ENCODE peak calls at places on chromosome 16, in seven cellular contexts. One of them, this sample, is unnamed.

GRCh38 chr16:69861276-69862030 is 89.7 kb upstream of the CLEC18A start:
- DNase-seq in AG04450: peak
- DNase-seq in tibial nerve: peak
- DNase-seq in HepG2: no peak
- DNase-seq in thoracic aorta: peak
- DNase-seq in activated T-cell treated with anti-CD3 and anti-CD28 coated beads for 24 hours: no peak
- DNase-seq in caudate nucleus: no peak
- DNase-seq in this sample: no peak

GRCh38 chr16:118857-119256 is 19.6 kb downstream of the NPRL3 start:
- DNase-seq in AG04450: no peak
- DNase-seq in tibial nerve: no peak
- DNase-seq in HepG2: no peak
- DNase-seq in thoracic aorta: no peak
- DNase-seq in activated T-cell treated with anti-CD3 and anti-CD28 coated beads for 24 hours: no peak
- DNase-seq in caudate nucleus: no peak
- DNase-seq in this sample: no peak

GRCh38 chr16:21233521-21234150 is at the start of gene ANKS4B:
- DNase-seq in AG04450: no peak
- DNase-seq in tibial nerve: no peak
- DNase-seq in HepG2: peak
- DNase-seq in thoracic aorta: no peak
- DNase-seq in activated T-cell treated with anti-CD3 and anti-CD28 coated beads for 24 hours: no peak
- DNase-seq in caudate nucleus: no peak
- DNase-seq in this sample: no peak

GRCh38 chr16:2208308-2208707 is 2.4 kb downstream of the BRICD5 start:
- DNase-seq in AG04450: no peak
- DNase-seq in tibial nerve: no peak
- DNase-seq in HepG2: no peak
- DNase-seq in thoracic aorta: no peak
- DNase-seq in activated T-cell treated with anti-CD3 and anti-CD28 coated beads for 24 hours: no peak
- DNase-seq in caudate nucleus: no peak
- DNase-seq in this sample: no peak

GRCh38 chr16:68707341-68708152 is 29.5 kb upstream of the CDH1 start:
- DNase-seq in AG04450: no peak
- DNase-seq in tibial nerve: no peak
- DNase-seq in HepG2: peak
- DNase-seq in thoracic aorta: no peak
- DNase-seq in activated T-cell treated with anti-CD3 and anti-CD28 coated beads for 24 hours: no peak
- DNase-seq in caudate nucleus: no peak
- DNase-seq in this sample: no peak

GRCh38 chr16:76681296-76681695 is 404.1 kb downstream of the CNTNAP4 start:
- DNase-seq in AG04450: no peak
- DNase-seq in tibial nerve: no peak
- DNase-seq in HepG2: no peak
- DNase-seq in thoracic aorta: no peak
- DNase-seq in activated T-cell treated with anti-CD3 and anti-CD28 coated beads for 24 hours: no peak
- DNase-seq in caudate nucleus: no peak
- DNase-seq in this sample: no peak

GRCh38 chr16:67490330-67491096 is 7.2 kb upstream of the AGRP start:
- DNase-seq in AG04450: no peak
- DNase-seq in tibial nerve: no peak
- DNase-seq in HepG2: no peak
- DNase-seq in thoracic aorta: no peak
- DNase-seq in activated T-cell treated with anti-CD3 and anti-CD28 coated beads for 24 hours: no peak
- DNase-seq in caudate nucleus: no peak
- DNase-seq in this sample: no peak

GRCh38 chr16:2597560-2597902 is 59.7 kb downstream of the PDPK1 start:
- DNase-seq in AG04450: no peak
- DNase-seq in tibial nerve: no peak
- DNase-seq in HepG2: no peak
- DNase-seq in thoracic aorta: no peak
- DNase-seq in activated T-cell treated with anti-CD3 and anti-CD28 coated beads for 24 hours: no peak
- DNase-seq in caudate nucleus: no peak
- DNase-seq in this sample: no peak

GRCh38 chr16:53546988-53547391 is 44.0 kb upstream of the AKTIP start:
- DNase-seq in AG04450: no peak
- DNase-seq in tibial nerve: no peak
- DNase-seq in HepG2: peak
- DNase-seq in thoracic aorta: no peak
- DNase-seq in activated T-cell treated with anti-CD3 and anti-CD28 coated beads for 24 hours: no peak
- DNase-seq in caudate nucleus: no peak
- DNase-seq in this sample: no peak

GRCh38 chr16:85169333-85170065 is 57.2 kb upstream of the CIBAR2 start:
- DNase-seq in AG04450: no peak
- DNase-seq in tibial nerve: no peak
- DNase-seq in HepG2: no peak
- DNase-seq in thoracic aorta: no peak
- DNase-seq in activated T-cell treated with anti-CD3 and anti-CD28 coated beads for 24 hours: no peak
- DNase-seq in caudate nucleus: no peak
- DNase-seq in this sample: no peak

GRCh38 chr16:5386989-5387388 is 289.4 kb upstream of the EEF2KMT start:
- DNase-seq in AG04450: no peak
- DNase-seq in tibial nerve: no peak
- DNase-seq in HepG2: no peak
- DNase-seq in thoracic aorta: no peak
- DNase-seq in activated T-cell treated with anti-CD3 and anti-CD28 coated beads for 24 hours: no peak
- DNase-seq in caudate nucleus: no peak
- DNase-seq in this sample: no peak

GRCh38 chr16:17230932-17231581 is 239.7 kb downstream of the XYLT1 start:
- DNase-seq in AG04450: no peak
- DNase-seq in tibial nerve: no peak
- DNase-seq in HepG2: no peak
- DNase-seq in thoracic aorta: no peak
- DNase-seq in activated T-cell treated with anti-CD3 and anti-CD28 coated beads for 24 hours: no peak
- DNase-seq in caudate nucleus: no peak
- DNase-seq in this sample: no peak

GRCh38 chr16:89357460-89357859 is 132.9 kb downstream of the ANKRD11 start:
- DNase-seq in AG04450: no peak
- DNase-seq in tibial nerve: no peak
- DNase-seq in HepG2: no peak
- DNase-seq in thoracic aorta: no peak
- DNase-seq in activated T-cell treated with anti-CD3 and anti-CD28 coated beads for 24 hours: no peak
- DNase-seq in caudate nucleus: peak
- DNase-seq in this sample: no peak

GRCh38 chr16:24681793-24682192 is 47.7 kb upstream of the TNRC6A start:
- DNase-seq in AG04450: no peak
- DNase-seq in tibial nerve: no peak
- DNase-seq in HepG2: peak
- DNase-seq in thoracic aorta: no peak
- DNase-seq in activated T-cell treated with anti-CD3 and anti-CD28 coated beads for 24 hours: no peak
- DNase-seq in caudate nucleus: no peak
- DNase-seq in this sample: no peak

GRCh38 chr16:11130978-11131665 is 124.9 kb downstream of the SOCS1 start:
- DNase-seq in AG04450: no peak
- DNase-seq in tibial nerve: no peak
- DNase-seq in HepG2: no peak
- DNase-seq in thoracic aorta: no peak
- DNase-seq in activated T-cell treated with anti-CD3 and anti-CD28 coated beads for 24 hours: no peak
- DNase-seq in caudate nucleus: no peak
- DNase-seq in this sample: no peak

GRCh38 chr16:65201446-65202010 is 79.7 kb upstream of the CDH11 start:
- DNase-seq in AG04450: no peak
- DNase-seq in tibial nerve: no peak
- DNase-seq in HepG2: no peak
- DNase-seq in thoracic aorta: no peak
- DNase-seq in activated T-cell treated with anti-CD3 and anti-CD28 coated beads for 24 hours: no peak
- DNase-seq in caudate nucleus: no peak
- DNase-seq in this sample: no peak

GRCh38 chr16:11155284-11155806 is 100.7 kb downstream of the SOCS1 start:
- DNase-seq in AG04450: peak
- DNase-seq in tibial nerve: no peak
- DNase-seq in HepG2: no peak
- DNase-seq in thoracic aorta: no peak
- DNase-seq in activated T-cell treated with anti-CD3 and anti-CD28 coated beads for 24 hours: no peak
- DNase-seq in caudate nucleus: no peak
- DNase-seq in this sample: peak

GRCh38 chr16:79042886-79043285 is 557.7 kb downstream of the MAF start:
- DNase-seq in AG04450: no peak
- DNase-seq in tibial nerve: no peak
- DNase-seq in HepG2: no peak
- DNase-seq in thoracic aorta: no peak
- DNase-seq in activated T-cell treated with anti-CD3 and anti-CD28 coated beads for 24 hours: peak
- DNase-seq in caudate nucleus: no peak
- DNase-seq in this sample: no peak

GRCh38 chr16:243348-243747 is 8.7 kb downstream of the FAM234A start:
- DNase-seq in AG04450: no peak
- DNase-seq in tibial nerve: no peak
- DNase-seq in HepG2: no peak
- DNase-seq in thoracic aorta: no peak
- DNase-seq in activated T-cell treated with anti-CD3 and anti-CD28 coated beads for 24 hours: no peak
- DNase-seq in caudate nucleus: no peak
- DNase-seq in this sample: no peak

GRCh38 chr16:86089986-86090385 is 191.0 kb downstream of the IRF8 start:
- DNase-seq in AG04450: no peak
- DNase-seq in tibial nerve: no peak
- DNase-seq in HepG2: no peak
- DNase-seq in thoracic aorta: no peak
- DNase-seq in activated T-cell treated with anti-CD3 and anti-CD28 coated beads for 24 hours: no peak
- DNase-seq in caudate nucleus: no peak
- DNase-seq in this sample: no peak

GRCh38 chr16:4840984-4841383 is 6.1 kb downstream of the GLYR1 start:
- DNase-seq in AG04450: no peak
- DNase-seq in tibial nerve: no peak
- DNase-seq in HepG2: no peak
- DNase-seq in thoracic aorta: no peak
- DNase-seq in activated T-cell treated with anti-CD3 and anti-CD28 coated beads for 24 hours: no peak
- DNase-seq in caudate nucleus: no peak
- DNase-seq in this sample: no peak

GRCh38 chr16:5502467-5502869 is 404.9 kb upstream of the EEF2KMT start:
- DNase-seq in AG04450: no peak
- DNase-seq in tibial nerve: no peak
- DNase-seq in HepG2: peak
- DNase-seq in thoracic aorta: no peak
- DNase-seq in activated T-cell treated with anti-CD3 and anti-CD28 coated beads for 24 hours: no peak
- DNase-seq in caudate nucleus: no peak
- DNase-seq in this sample: no peak

GRCh38 chr16:15041260-15042011 is 14.4 kb downstream of the NTAN1 start:
- DNase-seq in AG04450: no peak
- DNase-seq in tibial nerve: peak
- DNase-seq in HepG2: no peak
- DNase-seq in thoracic aorta: peak
- DNase-seq in activated T-cell treated with anti-CD3 and anti-CD28 coated beads for 24 hours: no peak
- DNase-seq in caudate nucleus: peak
- DNase-seq in this sample: no peak

GRCh38 chr16:47467501-47467900 is 6.4 kb downstream of the PHKB start:
- DNase-seq in AG04450: no peak
- DNase-seq in tibial nerve: no peak
- DNase-seq in HepG2: no peak
- DNase-seq in thoracic aorta: no peak
- DNase-seq in activated T-cell treated with anti-CD3 and anti-CD28 coated beads for 24 hours: no peak
- DNase-seq in caudate nucleus: no peak
- DNase-seq in this sample: no peak

GRCh38 chr16:64225696-64226095 is 896.2 kb downstream of the CDH11 start:
- DNase-seq in AG04450: no peak
- DNase-seq in tibial nerve: no peak
- DNase-seq in HepG2: no peak
- DNase-seq in thoracic aorta: no peak
- DNase-seq in activated T-cell treated with anti-CD3 and anti-CD28 coated beads for 24 hours: no peak
- DNase-seq in caudate nucleus: no peak
- DNase-seq in this sample: no peak

GRCh38 chr16:67667817-67668494 is 1.3 kb downstream of the C16orf86 start:
- DNase-seq in AG04450: peak
- DNase-seq in tibial nerve: peak
- DNase-seq in HepG2: peak
- DNase-seq in thoracic aorta: peak
- DNase-seq in activated T-cell treated with anti-CD3 and anti-CD28 coated beads for 24 hours: peak
- DNase-seq in caudate nucleus: peak
- DNase-seq in this sample: peak

GRCh38 chr16:75379911-75380847 is 53.1 kb downstream of the CFDP1 start:
- DNase-seq in AG04450: no peak
- DNase-seq in tibial nerve: peak
- DNase-seq in HepG2: no peak
- DNase-seq in thoracic aorta: no peak
- DNase-seq in activated T-cell treated with anti-CD3 and anti-CD28 coated beads for 24 hours: peak
- DNase-seq in caudate nucleus: no peak
- DNase-seq in this sample: peak

GRCh38 chr16:74691093-74691855 is 9.4 kb downstream of the MLKL start:
- DNase-seq in AG04450: no peak
- DNase-seq in tibial nerve: no peak
- DNase-seq in HepG2: no peak
- DNase-seq in thoracic aorta: no peak
- DNase-seq in activated T-cell treated with anti-CD3 and anti-CD28 coated beads for 24 hours: no peak
- DNase-seq in caudate nucleus: no peak
- DNase-seq in this sample: no peak

GRCh38 chr16:1677339-1677738 is 740 bp upstream of the JPT2 start:
- DNase-seq in AG04450: no peak
- DNase-seq in tibial nerve: no peak
- DNase-seq in HepG2: no peak
- DNase-seq in thoracic aorta: no peak
- DNase-seq in activated T-cell treated with anti-CD3 and anti-CD28 coated beads for 24 hours: no peak
- DNase-seq in caudate nucleus: no peak
- DNase-seq in this sample: no peak

GRCh38 chr16:87657621-87658192 is 55.4 kb downstream of the JPH3 start:
- DNase-seq in AG04450: no peak
- DNase-seq in tibial nerve: no peak
- DNase-seq in HepG2: peak
- DNase-seq in thoracic aorta: no peak
- DNase-seq in activated T-cell treated with anti-CD3 and anti-CD28 coated beads for 24 hours: no peak
- DNase-seq in caudate nucleus: no peak
- DNase-seq in this sample: no peak

GRCh38 chr16:80614908-80615696 is 74.3 kb downstream of the DYNLRB2 start:
- DNase-seq in AG04450: peak
- DNase-seq in tibial nerve: no peak
- DNase-seq in HepG2: no peak
- DNase-seq in thoracic aorta: no peak
- DNase-seq in activated T-cell treated with anti-CD3 and anti-CD28 coated beads for 24 hours: no peak
- DNase-seq in caudate nucleus: no peak
- DNase-seq in this sample: no peak

GRCh38 chr16:23434380-23434779 is 18.6 kb downstream of the COG7 start:
- DNase-seq in AG04450: peak
- DNase-seq in tibial nerve: no peak
- DNase-seq in HepG2: peak
- DNase-seq in thoracic aorta: no peak
- DNase-seq in activated T-cell treated with anti-CD3 and anti-CD28 coated beads for 24 hours: no peak
- DNase-seq in caudate nucleus: no peak
- DNase-seq in this sample: no peak

This sample was measured in activated T-helper 2 cell treated with anti-CD3 and anti-CD28 coated beads, Interferon-gamma antibody, Interleukin-2, Interleukin-4, amounts not matched to agents 10 μg/mL and 5 μg/mL and 100 μg/mL, durations not matched to agents 14 hours and 24 hours and 36 hours.